ENCODE peak calls at places on chromosomes 16 and 17, in five cellular contexts. One of them, this sample, is unnamed.

GRCh38 chr17:13597723-13598347 is 3.9 kb downstream of the HS3ST3A1 start:
- DNase-seq in endothelial cell of umbilical vein: peak; percentile 27
- DNase-seq in activated T-cell treated with anti-CD3 and anti-CD28 coated beads, Interleukin-2, amount 50 U/mL, for 72 hours: peak; percentile 23
- DNase-seq in stimulated activated CD4-positive, alpha-beta T cell treated with anti-CD3 and anti-CD28 coated beads, Interleukin-4, amount 100 ng/mL, for 4 hours: peak; percentile 9
- DNase-seq in mammary epithelial cell: peak; percentile 31
- DNase-seq in this sample: peak; percentile 10

GRCh38 chr16:3059041-3059722 is 6.3 kb upstream of the IL32 start:
- DNase-seq in mammary epithelial cell: peak; percentile 78
- DNase-seq in activated T-cell treated with anti-CD3 and anti-CD28 coated beads, Interleukin-2, amount 50 U/mL, for 72 hours: peak; percentile 90
- DNase-seq in endothelial cell of umbilical vein: peak; percentile 85
- DNase-seq in stimulated activated CD4-positive, alpha-beta T cell treated with anti-CD3 and anti-CD28 coated beads, Interleukin-4, amount 100 ng/mL, for 4 hours: peak; percentile 89
- DNase-seq in this sample: peak; percentile 92

GRCh38 chr17:73228748-73229236 is 32.9 kb downstream of the CPSF4L start:
- DNase-seq in endothelial cell of umbilical vein: peak; percentile 54
- DNase-seq in mammary epithelial cell: peak; percentile 79
- DNase-seq in stimulated activated CD4-positive, alpha-beta T cell treated with anti-CD3 and anti-CD28 coated beads, Interleukin-4, amount 100 ng/mL, for 4 hours: no peak
- DNase-seq in activated T-cell treated with anti-CD3 and anti-CD28 coated beads, Interleukin-2, amount 50 U/mL, for 72 hours: peak; percentile 12
- DNase-seq in this sample: peak; percentile 18

GRCh38 chr16:79776243-79776884 is 175.8 kb upstream of the MAF start:
- DNase-seq in activated T-cell treated with anti-CD3 and anti-CD28 coated beads, Interleukin-2, amount 50 U/mL, for 72 hours: no peak
- DNase-seq in stimulated activated CD4-positive, alpha-beta T cell treated with anti-CD3 and anti-CD28 coated beads, Interleukin-4, amount 100 ng/mL, for 4 hours: no peak
- DNase-seq in mammary epithelial cell: peak; percentile 41
- DNase-seq in endothelial cell of umbilical vein: no peak
- DNase-seq in this sample: no peak

GRCh38 chr17:27413792-27414191 is 42.5 kb upstream of the KSR1 start:
- DNase-seq in mammary epithelial cell: no peak
- DNase-seq in stimulated activated CD4-positive, alpha-beta T cell treated with anti-CD3 and anti-CD28 coated beads, Interleukin-4, amount 100 ng/mL, for 4 hours: no peak
- DNase-seq in activated T-cell treated with anti-CD3 and anti-CD28 coated beads, Interleukin-2, amount 50 U/mL, for 72 hours: no peak
- DNase-seq in endothelial cell of umbilical vein: no peak
- DNase-seq in this sample: no peak

GRCh38 chr16:180921-181667 is 835 bp downstream of the HBQ1 start:
- DNase-seq in stimulated activated CD4-positive, alpha-beta T cell treated with anti-CD3 and anti-CD28 coated beads, Interleukin-4, amount 100 ng/mL, for 4 hours: peak; percentile 83
- DNase-seq in mammary epithelial cell: peak; percentile 57
- DNase-seq in activated T-cell treated with anti-CD3 and anti-CD28 coated beads, Interleukin-2, amount 50 U/mL, for 72 hours: peak; percentile 87
- DNase-seq in endothelial cell of umbilical vein: peak; percentile 71
- DNase-seq in this sample: peak; percentile 90

GRCh38 chr17:14302421-14303099 is 1.7 kb downstream of the HS3ST3B1 start:
- DNase-seq in mammary epithelial cell: peak; percentile 81
- DNase-seq in activated T-cell treated with anti-CD3 and anti-CD28 coated beads, Interleukin-2, amount 50 U/mL, for 72 hours: peak; percentile 88
- DNase-seq in stimulated activated CD4-positive, alpha-beta T cell treated with anti-CD3 and anti-CD28 coated beads, Interleukin-4, amount 100 ng/mL, for 4 hours: peak; percentile 82
- DNase-seq in endothelial cell of umbilical vein: peak; percentile 46
- DNase-seq in this sample: peak; percentile 86

GRCh38 chr17:58415371-58416055 is 1.8 kb downstream of the RNF43 start:
- DNase-seq in stimulated activated CD4-positive, alpha-beta T cell treated with anti-CD3 and anti-CD28 coated beads, Interleukin-4, amount 100 ng/mL, for 4 hours: no peak
- DNase-seq in mammary epithelial cell: peak; percentile 33
- DNase-seq in activated T-cell treated with anti-CD3 and anti-CD28 coated beads, Interleukin-2, amount 50 U/mL, for 72 hours: no peak
- DNase-seq in endothelial cell of umbilical vein: no peak
- DNase-seq in this sample: no peak

GRCh38 chr17:50642071-50642721 is 7.5 kb downstream of the ABCC3 start:
- DNase-seq in activated T-cell treated with anti-CD3 and anti-CD28 coated beads, Interleukin-2, amount 50 U/mL, for 72 hours: no peak
- DNase-seq in endothelial cell of umbilical vein: no peak
- DNase-seq in stimulated activated CD4-positive, alpha-beta T cell treated with anti-CD3 and anti-CD28 coated beads, Interleukin-4, amount 100 ng/mL, for 4 hours: no peak
- DNase-seq in mammary epithelial cell: no peak
- DNase-seq in this sample: no peak

GRCh38 chr17:39775075-39775474 is 37.3 kb downstream of the GRB7 start:
- DNase-seq in endothelial cell of umbilical vein: no peak
- DNase-seq in mammary epithelial cell: no peak
- DNase-seq in activated T-cell treated with anti-CD3 and anti-CD28 coated beads, Interleukin-2, amount 50 U/mL, for 72 hours: no peak
- DNase-seq in stimulated activated CD4-positive, alpha-beta T cell treated with anti-CD3 and anti-CD28 coated beads, Interleukin-4, amount 100 ng/mL, for 4 hours: no peak
- DNase-seq in this sample: no peak

GRCh38 chr17:73411330-73411747 is 99.5 kb upstream of the CDC42EP4 start:
- DNase-seq in activated T-cell treated with anti-CD3 and anti-CD28 coated beads, Interleukin-2, amount 50 U/mL, for 72 hours: no peak
- DNase-seq in endothelial cell of umbilical vein: no peak
- DNase-seq in stimulated activated CD4-positive, alpha-beta T cell treated with anti-CD3 and anti-CD28 coated beads, Interleukin-4, amount 100 ng/mL, for 4 hours: no peak
- DNase-seq in mammary epithelial cell: no peak
- DNase-seq in this sample: no peak

GRCh38 chr17:17495448-17496188 is 577 bp downstream of the RASD1 start:
- DNase-seq in activated T-cell treated with anti-CD3 and anti-CD28 coated beads, Interleukin-2, amount 50 U/mL, for 72 hours: peak; percentile 44
- DNase-seq in stimulated activated CD4-positive, alpha-beta T cell treated with anti-CD3 and anti-CD28 coated beads, Interleukin-4, amount 100 ng/mL, for 4 hours: peak; percentile 17
- DNase-seq in endothelial cell of umbilical vein: peak; percentile 64
- DNase-seq in mammary epithelial cell: no peak
- DNase-seq in this sample: peak; percentile 32

GRCh38 chr17:77508047-77508715 is 367.4 kb downstream of the SEC14L1 start:
- DNase-seq in mammary epithelial cell: no peak
- DNase-seq in stimulated activated CD4-positive, alpha-beta T cell treated with anti-CD3 and anti-CD28 coated beads, Interleukin-4, amount 100 ng/mL, for 4 hours: no peak
- DNase-seq in endothelial cell of umbilical vein: no peak
- DNase-seq in activated T-cell treated with anti-CD3 and anti-CD28 coated beads, Interleukin-2, amount 50 U/mL, for 72 hours: no peak
- DNase-seq in this sample: no peak

This sample was measured in activated naive CD8-positive, alpha-beta T cell treated with anti-CD3 and anti-CD28 coated beads, Interleukin-2, amount 50 U/mL, for 24 hours.